ENCODE peak calls at places on chromosomes 2 and 18, in seven cellular contexts. One of them, this sample, is unnamed.

GRCh38 chr18:79043288-79043687 is 25.9 kb upstream of the ATP9B start:
- DNase-seq in IMR-90: no peak
- DNase-seq in cardiac muscle cell: no peak
- DNase-seq in H9: no peak
- DNase-seq in A549: no peak
- DNase-seq in ovary: no peak
- DNase-seq in psoas muscle: no peak
- DNase-seq in this sample: no peak

GRCh38 chr2:179049546-179050311 is at the start of gene CCDC141:
- DNase-seq in IMR-90: no peak
- DNase-seq in cardiac muscle cell: peak
- DNase-seq in H9: no peak
- DNase-seq in A549: no peak
- DNase-seq in ovary: no peak
- DNase-seq in psoas muscle: no peak
- DNase-seq in this sample: peak

GRCh38 chr2:88042476-88042875 is 13.1 kb downstream of the KRCC1 start:
- DNase-seq in IMR-90: no peak
- DNase-seq in cardiac muscle cell: no peak
- DNase-seq in H9: no peak
- DNase-seq in A549: no peak
- DNase-seq in ovary: no peak
- DNase-seq in psoas muscle: no peak
- DNase-seq in this sample: no peak

GRCh38 chr18:32469190-32469611 is 1.5 kb downstream of the GAREM1 start:
- DNase-seq in IMR-90: peak
- DNase-seq in cardiac muscle cell: peak
- DNase-seq in H9: no peak
- DNase-seq in A549: peak
- DNase-seq in ovary: peak
- DNase-seq in psoas muscle: peak
- DNase-seq in this sample: peak

GRCh38 chr2:46298522-46299351 is 1.5 kb downstream of the EPAS1 start:
- DNase-seq in IMR-90: peak
- DNase-seq in cardiac muscle cell: peak
- DNase-seq in H9: peak
- DNase-seq in A549: peak
- DNase-seq in ovary: peak
- DNase-seq in psoas muscle: peak
- DNase-seq in this sample: peak

GRCh38 chr18:5455644-5456043 is 88.2 kb downstream of the EPB41L3 start:
- DNase-seq in IMR-90: peak
- DNase-seq in cardiac muscle cell: no peak
- DNase-seq in H9: no peak
- DNase-seq in A549: no peak
- DNase-seq in ovary: no peak
- DNase-seq in psoas muscle: no peak
- DNase-seq in this sample: peak

GRCh38 chr18:35347991-35348390 is 3.8 kb upstream of the ZNF24 start:
- DNase-seq in IMR-90: no peak
- DNase-seq in cardiac muscle cell: no peak
- DNase-seq in H9: no peak
- DNase-seq in A549: no peak
- DNase-seq in ovary: no peak
- DNase-seq in psoas muscle: no peak
- DNase-seq in this sample: no peak

GRCh38 chr2:196987298-196987653 is 60.8 kb upstream of the PGAP1 start:
- DNase-seq in IMR-90: peak
- DNase-seq in cardiac muscle cell: no peak
- DNase-seq in H9: no peak
- DNase-seq in A549: no peak
- DNase-seq in ovary: no peak
- DNase-seq in psoas muscle: no peak
- DNase-seq in this sample: no peak

GRCh38 chr2:201223089-201224073 is 37.0 kb upstream of the CASP8 start:
- DNase-seq in IMR-90: no peak
- DNase-seq in cardiac muscle cell: no peak
- DNase-seq in H9: no peak
- DNase-seq in A549: no peak
- DNase-seq in ovary: no peak
- DNase-seq in psoas muscle: no peak
- DNase-seq in this sample: no peak

GRCh38 chr2:133390151-133390550 is 178.1 kb downstream of the NCKAP5 start:
- DNase-seq in IMR-90: peak
- DNase-seq in cardiac muscle cell: no peak
- DNase-seq in H9: no peak
- DNase-seq in A549: no peak
- DNase-seq in ovary: no peak
- DNase-seq in psoas muscle: no peak
- DNase-seq in this sample: no peak

GRCh38 chr18:52219102-52219501 is 120.9 kb upstream of the DCC start:
- DNase-seq in IMR-90: no peak
- DNase-seq in cardiac muscle cell: no peak
- DNase-seq in H9: no peak
- DNase-seq in A549: no peak
- DNase-seq in ovary: no peak
- DNase-seq in psoas muscle: no peak
- DNase-seq in this sample: no peak

GRCh38 chr2:224570328-224570993 is 14.7 kb downstream of the CUL3 start:
- DNase-seq in IMR-90: peak
- DNase-seq in cardiac muscle cell: no peak
- DNase-seq in H9: no peak
- DNase-seq in A549: no peak
- DNase-seq in ovary: no peak
- DNase-seq in psoas muscle: no peak
- DNase-seq in this sample: no peak

GRCh38 chr2:98569197-98569793 is 39.0 kb downstream of the COA5 start:
- DNase-seq in IMR-90: no peak
- DNase-seq in cardiac muscle cell: peak
- DNase-seq in H9: peak
- DNase-seq in A549: peak
- DNase-seq in ovary: no peak
- DNase-seq in psoas muscle: no peak
- DNase-seq in this sample: peak

GRCh38 chr2:135245055-135245454 is 193.0 kb downstream of the RAB3GAP1 start:
- DNase-seq in IMR-90: peak
- DNase-seq in cardiac muscle cell: no peak
- DNase-seq in H9: no peak
- DNase-seq in A549: peak
- DNase-seq in ovary: no peak
- DNase-seq in psoas muscle: no peak
- DNase-seq in this sample: no peak

GRCh38 chr18:59751186-59751585 is 54.0 kb upstream of the CCBE1 start:
- DNase-seq in IMR-90: no peak
- DNase-seq in cardiac muscle cell: no peak
- DNase-seq in H9: no peak
- DNase-seq in A549: no peak
- DNase-seq in ovary: no peak
- DNase-seq in psoas muscle: no peak
- DNase-seq in this sample: no peak

GRCh38 chr2:131031431-131031841 is 61.8 kb downstream of the FAM168B start:
- DNase-seq in IMR-90: no peak
- DNase-seq in cardiac muscle cell: no peak
- DNase-seq in H9: no peak
- DNase-seq in A549: no peak
- DNase-seq in ovary: no peak
- DNase-seq in psoas muscle: no peak
- DNase-seq in this sample: no peak

GRCh38 chr18:58105908-58106673 is 62.1 kb downstream of the NEDD4L start:
- DNase-seq in IMR-90: peak
- DNase-seq in cardiac muscle cell: no peak
- DNase-seq in H9: no peak
- DNase-seq in A549: no peak
- DNase-seq in ovary: no peak
- DNase-seq in psoas muscle: no peak
- DNase-seq in this sample: no peak

GRCh38 chr2:120820885-120821279 is 85.2 kb downstream of the GLI2 start:
- DNase-seq in IMR-90: peak
- DNase-seq in cardiac muscle cell: no peak
- DNase-seq in H9: no peak
- DNase-seq in A549: no peak
- DNase-seq in ovary: peak
- DNase-seq in psoas muscle: peak
- DNase-seq in this sample: no peak

GRCh38 chr2:84840306-84840705 is 40.6 kb downstream of the TRABD2A start:
- DNase-seq in IMR-90: peak
- DNase-seq in cardiac muscle cell: peak
- DNase-seq in H9: no peak
- DNase-seq in A549: peak
- DNase-seq in ovary: no peak
- DNase-seq in psoas muscle: no peak
- DNase-seq in this sample: no peak

GRCh38 chr2:38665854-38666577 is at the start of gene GALM:
- DNase-seq in IMR-90: peak
- DNase-seq in cardiac muscle cell: peak
- DNase-seq in H9: peak
- DNase-seq in A549: peak
- DNase-seq in ovary: peak
- DNase-seq in psoas muscle: peak
- DNase-seq in this sample: peak

GRCh38 chr2:105929506-105929905 is 184.8 kb downstream of the NCK2 start:
- DNase-seq in IMR-90: no peak
- DNase-seq in cardiac muscle cell: no peak
- DNase-seq in H9: no peak
- DNase-seq in A549: no peak
- DNase-seq in ovary: no peak
- DNase-seq in psoas muscle: no peak
- DNase-seq in this sample: peak

GRCh38 chr2:164388511-164388910 is 232.8 kb downstream of the GRB14 start:
- DNase-seq in IMR-90: peak
- DNase-seq in cardiac muscle cell: peak
- DNase-seq in H9: peak
- DNase-seq in A549: peak
- DNase-seq in ovary: no peak
- DNase-seq in psoas muscle: no peak
- DNase-seq in this sample: no peak

GRCh38 chr18:57649536-57650495 is 28.2 kb upstream of the NARS1 start:
- DNase-seq in IMR-90: peak
- DNase-seq in cardiac muscle cell: no peak
- DNase-seq in H9: no peak
- DNase-seq in A549: peak
- DNase-seq in ovary: no peak
- DNase-seq in psoas muscle: no peak
- DNase-seq in this sample: no peak

GRCh38 chr2:105194022-105194681 is 47.4 kb upstream of the GPR45 start:
- DNase-seq in IMR-90: no peak
- DNase-seq in cardiac muscle cell: no peak
- DNase-seq in H9: no peak
- DNase-seq in A549: no peak
- DNase-seq in ovary: no peak
- DNase-seq in psoas muscle: no peak
- DNase-seq in this sample: no peak

GRCh38 chr2:167944825-167945659 is 302.4 kb downstream of the STK39 start:
- DNase-seq in IMR-90: peak
- DNase-seq in cardiac muscle cell: no peak
- DNase-seq in H9: no peak
- DNase-seq in A549: no peak
- DNase-seq in ovary: no peak
- DNase-seq in psoas muscle: no peak
- DNase-seq in this sample: no peak

GRCh38 chr2:144496660-144497598 is 23.0 kb downstream of the ZEB2 start:
- DNase-seq in IMR-90: no peak
- DNase-seq in cardiac muscle cell: no peak
- DNase-seq in H9: no peak
- DNase-seq in A549: no peak
- DNase-seq in ovary: no peak
- DNase-seq in psoas muscle: no peak
- DNase-seq in this sample: no peak
- H3K27ac ChIP-seq in IMR-90: no peak
- H3K27ac ChIP-seq in cardiac muscle cell: no peak
- H3K27ac ChIP-seq in H9: no peak
- H3K27ac ChIP-seq in A549: no peak
- H3K27ac ChIP-seq in ovary: no peak
- H3K27ac ChIP-seq in psoas muscle: peak
- H3K27ac ChIP-seq in this sample: no peak

GRCh38 chr2:188997276-188997675 is 23.1 kb downstream of the COL3A1 start:
- DNase-seq in IMR-90: no peak
- DNase-seq in cardiac muscle cell: no peak
- DNase-seq in H9: no peak
- DNase-seq in A549: no peak
- DNase-seq in ovary: no peak
- DNase-seq in psoas muscle: no peak
- DNase-seq in this sample: no peak
- H3K27ac ChIP-seq in IMR-90: peak
- H3K27ac ChIP-seq in cardiac muscle cell: no peak
- H3K27ac ChIP-seq in H9: no peak
- H3K27ac ChIP-seq in A549: no peak
- H3K27ac ChIP-seq in ovary: no peak
- H3K27ac ChIP-seq in psoas muscle: no peak
- H3K27ac ChIP-seq in this sample: no peak

GRCh38 chr2:100416939-100417744 is at the start of gene CHST10:
- DNase-seq in IMR-90: peak
- DNase-seq in cardiac muscle cell: peak
- DNase-seq in H9: peak
- DNase-seq in A549: peak
- DNase-seq in ovary: peak
- DNase-seq in psoas muscle: peak
- DNase-seq in this sample: peak
- H3K27ac ChIP-seq in IMR-90: peak
- H3K27ac ChIP-seq in cardiac muscle cell: peak
- H3K27ac ChIP-seq in H9: no peak
- H3K27ac ChIP-seq in A549: peak
- H3K27ac ChIP-seq in ovary: peak
- H3K27ac ChIP-seq in psoas muscle: peak
- H3K27ac ChIP-seq in this sample: peak

GRCh38 chr2:36965751-36966369 is 476 bp downstream of the STRN start:
- DNase-seq in IMR-90: no peak
- DNase-seq in cardiac muscle cell: peak
- DNase-seq in H9: peak
- DNase-seq in A549: peak
- DNase-seq in ovary: no peak
- DNase-seq in psoas muscle: peak
- DNase-seq in this sample: peak

GRCh38 chr2:36964496-36965058 is 1.8 kb downstream of the STRN start:
- DNase-seq in IMR-90: no peak
- DNase-seq in cardiac muscle cell: no peak
- DNase-seq in H9: no peak
- DNase-seq in A549: no peak
- DNase-seq in ovary: no peak
- DNase-seq in psoas muscle: no peak
- DNase-seq in this sample: no peak

GRCh38 chr2:36966370-36967235 is at the start of gene STRN:
- DNase-seq in IMR-90: peak
- DNase-seq in cardiac muscle cell: peak
- DNase-seq in H9: peak
- DNase-seq in A549: peak
- DNase-seq in ovary: peak
- DNase-seq in psoas muscle: peak
- DNase-seq in this sample: peak

GRCh38 chr2:36963734-36964133 is 2.6 kb downstream of the STRN start:
- DNase-seq in IMR-90: no peak
- DNase-seq in cardiac muscle cell: no peak
- DNase-seq in H9: no peak
- DNase-seq in A549: no peak
- DNase-seq in ovary: no peak
- DNase-seq in psoas muscle: no peak
- DNase-seq in this sample: no peak

DNA sequence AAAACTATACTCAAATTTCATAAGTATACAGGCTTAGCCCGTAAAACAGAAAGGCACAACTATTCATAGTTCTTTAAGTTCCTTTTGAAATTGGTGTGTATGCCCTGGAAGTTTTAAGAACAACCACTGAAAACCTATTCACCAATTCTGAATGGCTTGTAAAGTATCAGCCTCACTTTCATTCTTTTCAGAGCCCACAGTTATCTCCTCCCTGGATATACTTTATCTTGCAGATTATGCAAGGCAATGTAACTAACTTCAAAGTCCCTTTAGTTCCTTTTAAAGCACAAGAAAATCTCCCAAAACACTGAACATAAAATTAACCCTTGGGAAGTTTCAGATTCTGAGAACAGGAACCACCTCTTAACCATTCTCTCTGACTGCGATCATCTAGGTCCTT is 1.1 kb downstream of the STRN start:
- DNase-seq in IMR-90: peak
- DNase-seq in cardiac muscle cell: no peak
- DNase-seq in H9: no peak
- DNase-seq in A549: no peak
- DNase-seq in ovary: no peak
- DNase-seq in psoas muscle: no peak
- DNase-seq in this sample: no peak
- H3K27ac ChIP-seq in IMR-90: no peak
- H3K27ac ChIP-seq in cardiac muscle cell: peak
- H3K27ac ChIP-seq in H9: no peak
- H3K27ac ChIP-seq in A549: peak
- H3K27ac ChIP-seq in ovary: no peak
- H3K27ac ChIP-seq in psoas muscle: peak
- H3K27ac ChIP-seq in this sample: peak

This sample was measured in naive thymus-derived CD4-positive, alpha-beta T cell.